ENCODE peak calls at places on chromosomes 2 and 18, in eight cellular contexts. X, D, V, T, H, R, J and Z are unnamed samples.

GRCh38 chr2:105764059-105764458 is 19.3 kb downstream of the NCK2 start:
- DNase-seq in X (no peak), D (no peak), V (no peak), T (no peak), H (no peak), R (no peak), J (no peak), Z (no peak)

GRCh38 chr2:58063641-58064040 is 17.0 kb downstream of the VRK2 start:
- DNase-seq in X (no peak), D (peak; percentile 81), V (peak; percentile 53), T (no peak), H (no peak), R (no peak), J (no peak), Z (no peak)

GRCh38 chr2:42809876-42810125 is 17.4 kb upstream of the HAAO start:
- DNase-seq in X (no peak), D (peak; percentile 94), V (no peak), T (peak; percentile 84), H (peak; percentile 82), R (peak; percentile 91), J (peak; percentile 90), Z (peak; percentile 94)

GRCh38 chr2:86213056-86213455 is 13.8 kb downstream of the MRPL35 start:
- DNase-seq in X (no peak), D (no peak), V (no peak), T (no peak), H (no peak), R (no peak), J (no peak), Z (no peak)

GRCh38 chr2:177211148-177211547 is 1.4 kb upstream of the HNRNPA3 start:
- DNase-seq in X (no peak), D (no peak), V (no peak), T (no peak), H (no peak), R (no peak), J (no peak), Z (no peak)

GRCh38 chr2:232632904-232633412 is 446 bp upstream of the EFHD1 start:
- DNase-seq in X (no peak), D (peak; percentile 63), V (peak; percentile 18), T (no peak), H (no peak), R (no peak), J (peak; percentile 53), Z (no peak)

GRCh38 chr2:217801115-217801531 is 201.7 kb downstream of the TNS1 start:
- DNase-seq in X (no peak), D (no peak), V (no peak), T (no peak), H (no peak), R (no peak), J (peak; percentile 25), Z (no peak)

GRCh38 chr2:13056259-13056843 is 339.6 kb downstream of the TRIB2 start:
- DNase-seq in X (no peak), D (peak; percentile 30), V (peak; percentile 25), T (no peak), H (peak; percentile 24), R (no peak), J (no peak), Z (peak; percentile 25)

GRCh38 chr2:10584843-10585475 is 104.8 kb downstream of the NOL10 start:
- DNase-seq in X (no peak), D (peak; percentile 86), V (peak; percentile 89), T (no peak), H (no peak), R (no peak), J (no peak), Z (no peak)

GRCh38 chr2:80499095-80499494 is 194.5 kb upstream of the LRRTM1 start:
- DNase-seq in X (no peak), D (peak; percentile 82), V (peak; percentile 39), T (peak; percentile 36), H (peak; percentile 33), R (no peak), J (no peak), Z (peak; percentile 69)

GRCh38 chr18:48028716-48029115 is 98.3 kb upstream of the SMAD2 start:
- DNase-seq in X (no peak), D (no peak), V (no peak), T (no peak), H (no peak), R (peak; percentile 32), J (peak; percentile 66), Z (no peak)

GRCh38 chr18:65791753-65792152 is 40.9 kb downstream of the CDH7 start:
- DNase-seq in X (no peak), D (no peak), V (no peak), T (no peak), H (no peak), R (no peak), J (no peak), Z (no peak)

GRCh38 chr18:65786400-65786948 is 35.7 kb downstream of the CDH7 start:
- DNase-seq in X (no peak), D (no peak), V (no peak), T (no peak), H (no peak), R (no peak), J (no peak), Z (no peak)

GRCh38 chr18:65788373-65788772 is 37.6 kb downstream of the CDH7 start:
- DNase-seq in X (no peak), D (no peak), V (no peak), T (peak; percentile 21), H (peak; percentile 82), R (no peak), J (no peak), Z (no peak)
- TF ChIP-seq CTCF in X (no peak), D (no peak), V (no peak), T (no peak), H (peak; percentile 57), R (no peak), J (no peak), Z (no peak)

GRCh38 chr18:9577361-9577760 is 37.0 kb downstream of the PPP4R1 start:
- DNase-seq in X (no peak), D (no peak), V (no peak), T (no peak), H (no peak), R (no peak), J (no peak), Z (no peak)

GRCh38 chr18:9578306-9578705 is 36.1 kb downstream of the PPP4R1 start:
- DNase-seq in X (no peak), D (peak; percentile 23), V (no peak), T (no peak), H (no peak), R (no peak), J (no peak), Z (no peak)

GRCh38 chr18:9574473-9575115 is 39.8 kb downstream of the PPP4R1 start:
- DNase-seq in X (no peak), D (no peak), V (no peak), T (no peak), H (no peak), R (no peak), J (no peak), Z (no peak)

GRCh38 chr18:9571546-9571945 is 42.8 kb downstream of the PPP4R1 start:
- DNase-seq in X (no peak), D (no peak), V (no peak), T (no peak), H (no peak), R (no peak), J (no peak), Z (no peak)

GRCh38 chr18:9575558-9575957 is 38.8 kb downstream of the PPP4R1 start:
- DNase-seq in X (no peak), D (peak; percentile 92), V (peak; percentile 94), T (peak; percentile 86), H (no peak), R (peak; percentile 71), J (peak; percentile 87), Z (peak; percentile 92)
- TF ChIP-seq CTCF in X (peak; percentile 44), D (peak; percentile 76), V (peak; percentile 88), T (peak; percentile 84), H (no peak), R (peak; percentile 84), J (peak; percentile 97), Z (peak; percentile 88)

GRCh38 chr2:23459032-23459431 is 74.1 kb downstream of the KLHL29 start:
- DNase-seq in X (no peak), D (no peak), V (no peak), T (no peak), H (no peak), R (no peak), J (no peak), Z (no peak)

GRCh38 chr2:23456881-23457760 is 72.1 kb downstream of the KLHL29 start:
- DNase-seq in X (no peak), D (peak; percentile 77), V (no peak), T (no peak), H (no peak), R (no peak), J (no peak), Z (no peak)

GRCh38 chr2:23460983-23461382 is 76.0 kb downstream of the KLHL29 start:
- DNase-seq in X (no peak), D (no peak), V (no peak), T (no peak), H (no peak), R (no peak), J (no peak), Z (no peak)

GRCh38 chr2:23460228-23460627 is 75.2 kb downstream of the KLHL29 start:
- DNase-seq in X (no peak), D (peak; percentile 53), V (peak; percentile 39), T (no peak), H (no peak), R (no peak), J (no peak), Z (peak; percentile 44)

DNA sequence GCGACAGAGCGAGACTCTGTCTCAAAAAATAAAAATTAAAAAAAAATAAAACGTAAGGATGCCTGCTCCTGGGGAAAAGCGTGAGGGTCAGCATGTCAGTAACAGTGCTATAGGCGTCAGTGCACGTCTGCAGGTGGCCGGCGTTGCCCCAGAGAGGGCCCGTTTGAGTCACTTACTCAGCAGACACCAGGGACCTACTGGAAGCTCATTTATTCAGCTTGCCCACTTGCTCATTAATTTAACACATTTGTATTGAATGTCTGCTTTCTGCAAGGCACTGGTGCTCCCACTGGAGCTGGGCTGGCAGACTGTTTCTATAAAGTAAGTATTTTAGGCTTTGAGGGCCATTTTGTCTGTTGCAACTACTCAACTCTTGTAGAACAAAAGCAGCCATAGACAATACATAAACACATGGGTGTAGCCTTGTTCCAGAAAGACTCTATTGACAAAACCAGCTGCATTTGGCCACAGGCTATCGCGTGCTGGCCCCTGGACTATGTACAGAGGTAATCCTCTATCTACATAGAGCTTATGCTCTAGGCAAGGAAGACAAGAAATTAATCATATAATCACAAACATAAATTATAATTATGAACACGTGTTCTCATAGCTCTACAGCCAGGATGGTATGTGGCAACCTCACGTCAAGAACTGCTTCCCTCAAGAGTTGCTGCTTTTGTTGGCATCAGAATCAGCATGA is 73.2 kb downstream of the KLHL29 start:
- DNase-seq in X (no peak), D (no peak), V (no peak), T (no peak), H (no peak), R (no peak), J (no peak), Z (no peak)
- TF ChIP-seq CTCF in X (no peak), D (no peak), V (no peak), T (no peak), H (no peak), R (no peak), J (no peak), Z (no peak)

DNA sequence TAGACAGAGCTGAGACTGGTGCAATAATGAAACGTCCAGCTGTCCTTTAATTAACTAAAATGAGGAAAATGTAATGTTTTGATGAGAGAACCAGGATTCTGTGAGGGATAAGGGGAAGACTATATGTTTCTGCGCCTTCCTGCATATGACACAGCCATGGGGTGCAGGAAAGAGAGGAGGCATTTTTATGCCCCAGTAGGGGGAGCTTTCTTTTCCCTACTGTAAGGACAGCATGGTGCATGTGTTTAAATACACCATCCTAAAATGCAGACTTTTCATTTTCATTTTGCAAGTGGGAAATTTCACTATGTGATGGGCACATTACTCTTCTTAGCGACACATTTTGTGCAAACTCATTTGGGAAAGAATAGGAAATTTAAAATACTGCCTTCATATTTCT is 446.1 kb downstream of the ARHGAP15 start:
- DNase-seq in X (no peak), D (peak; percentile 15), V (no peak), T (no peak), H (no peak), R (no peak), J (no peak), Z (no peak)
- TF ChIP-seq CTCF in X (no peak), D (peak; percentile 48), V (peak; percentile 51), T (no peak), H (peak; percentile 19), R (no peak), J (no peak), Z (peak; percentile 10)